ENCODE peak calls at places on chromosomes 13 and 19, in eight cellular contexts. J, G, W, M, T, D, R and Y are unnamed samples. For H3K4me1 and H3K36me3, the result is how much of the 10 kb centered on the place peaks cover.

GRCh38 chr19:27746691-27747380 is 1466.1 kb downstream of the UQCRFS1 start:
- DNase-seq in J (peak), G (peak), W (no peak), M (no peak), T (no peak), D (no peak), R (peak), Y (peak)

GRCh38 chr19:33734913-33735312 is 61.8 kb upstream of the KCTD15 start:
- DNase-seq in J (no peak), G (no peak), W (no peak), M (no peak), T (no peak), D (no peak), R (no peak), Y (no peak)

GRCh38 chr19:14478113-14478545 is 3.0 kb upstream of the PTGER1 start:
- DNase-seq in J (no peak), G (no peak), W (no peak), M (no peak), T (no peak), D (no peak), R (no peak), Y (no peak)

GRCh38 chr19:30085394-30085793 is 143.4 kb downstream of the URI1 start:
- DNase-seq in J (no peak), G (peak), W (no peak), M (no peak), T (no peak), D (no peak), R (no peak), Y (no peak)

GRCh38 chr19:5097959-5098623 is 129.2 kb downstream of the KDM4B start:
- DNase-seq in J (no peak), G (no peak), W (no peak), M (no peak), T (no peak), D (no peak), R (no peak), Y (no peak)

GRCh38 chr19:58227964-58228583 is 640 bp upstream of the ZNF544 start:
- DNase-seq in J (no peak), G (peak), W (no peak), M (no peak), T (no peak), D (no peak), R (no peak), Y (no peak)

GRCh38 chr13:63163903-63164302 is 1748.3 kb upstream of the PCDH20 start:
- DNase-seq in J (no peak), G (no peak), W (no peak), M (no peak), T (no peak), D (no peak), R (no peak), Y (no peak)

GRCh38 chr13:114110091-114110829 is 22.2 kb downstream of the RASA3 start:
- DNase-seq in J (no peak), G (no peak), W (peak), M (peak), T (peak), D (peak), R (no peak), Y (no peak)

GRCh38 chr13:70391678-70392077 is 283.4 kb upstream of the KLHL1 start:
- DNase-seq in J (no peak), G (peak), W (no peak), M (no peak), T (no peak), D (no peak), R (no peak), Y (no peak)

GRCh38 chr19:1027953-1028902 is 1.8 kb downstream of the CNN2 start:
- DNase-seq in J (peak), G (peak), W (no peak), M (peak), T (peak), D (peak), R (peak), Y (peak)

GRCh38 chr19:51407631-51408131 is 9.8 kb downstream of the SIGLEC10 start:
- DNase-seq in J (no peak), G (peak), W (no peak), M (peak), T (no peak), D (peak), R (peak), Y (no peak)
- H3K4me1 ChIP-seq in J (under half), G (under half), W (under half), M (under half), T (under half), D (under half), R (under half), Y (under half)

GRCh38 chr13:104769520-104769919 is 1703.3 kb upstream of the SLC10A2 start:
- DNase-seq in J (no peak), G (no peak), W (no peak), M (no peak), T (no peak), D (peak), R (no peak), Y (no peak)
- H3K36me3 ChIP-seq in J (under half), G (under half), W (under half), M (under half), T (under half), D (under half), R (under half), Y (under half)

GRCh38 chr19:17110599-17110966 is 35.0 kb downstream of the MYO9B start:
- DNase-seq in J (no peak), G (no peak), W (no peak), M (no peak), T (no peak), D (no peak), R (no peak), Y (no peak)
- H3K4me1 ChIP-seq in J (under half), G (under half), W (half or more), M (under half), T (under half), D (under half), R (under half), Y (under half)

GRCh38 chr13:23966691-23967615 is 69.7 kb upstream of the C1QTNF9B start:
- DNase-seq in J (no peak), G (no peak), W (no peak), M (no peak), T (no peak), D (peak), R (no peak), Y (no peak)
- H3K36me3 ChIP-seq in J (under half), G (under half), W (under half), M (under half), T (under half), D (under half), R (under half), Y (under half)

GRCh38 chr19:38691938-38692457 is 44.5 kb downstream of the ACTN4 start:
- DNase-seq in J (no peak), G (no peak), W (no peak), M (no peak), T (peak), D (no peak), R (peak), Y (peak)
- H3K4me1 ChIP-seq in J (half or more), G (under half), W (half or more), M (under half), T (under half), D (under half), R (half or more), Y (half or more)

DNA sequence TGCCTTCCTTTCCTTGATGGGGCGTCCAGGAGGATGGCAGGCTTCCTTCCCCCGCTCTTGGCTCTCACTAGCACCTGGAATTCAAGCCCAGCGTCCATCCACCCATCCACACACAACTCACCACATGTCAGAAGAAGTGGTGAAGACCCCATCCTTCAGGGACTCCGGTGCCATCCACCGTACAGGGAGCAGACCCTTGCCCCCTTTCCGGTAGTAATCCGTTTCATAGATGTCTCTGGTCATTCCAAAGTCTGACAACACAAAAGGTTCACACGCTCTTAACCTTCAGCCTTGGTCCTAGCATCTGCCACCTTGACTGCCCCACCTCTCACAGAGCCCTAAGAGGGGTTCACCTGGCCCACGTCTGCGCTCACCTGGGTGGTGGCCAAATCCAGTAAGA is 51.0 kb downstream of the ZNF557 start:
- DNase-seq in J (no peak), G (no peak), W (no peak), M (no peak), T (no peak), D (no peak), R (no peak), Y (no peak)
- H3K36me3 ChIP-seq in J (half or more), G (under half), W (under half), M (under half), T (under half), D (under half), R (under half), Y (under half)

GRCh38 chr13:51817717-51818116 is 13.8 kb upstream of the DHRS12 start:
- DNase-seq in J (no peak), G (no peak), W (no peak), M (no peak), T (no peak), D (no peak), R (no peak), Y (no peak)

GRCh38 chr13:51818771-51819511 is 15.0 kb upstream of the DHRS12 start:
- DNase-seq in J (no peak), G (no peak), W (no peak), M (no peak), T (no peak), D (no peak), R (peak), Y (no peak)

GRCh38 chr13:51816604-51817254 is 12.8 kb upstream of the DHRS12 start:
- DNase-seq in J (no peak), G (no peak), W (no peak), M (no peak), T (no peak), D (no peak), R (peak), Y (no peak)

GRCh38 chr13:51819544-51819943 is 15.6 kb upstream of the DHRS12 start:
- DNase-seq in J (no peak), G (no peak), W (no peak), M (no peak), T (no peak), D (no peak), R (no peak), Y (no peak)

DNA sequence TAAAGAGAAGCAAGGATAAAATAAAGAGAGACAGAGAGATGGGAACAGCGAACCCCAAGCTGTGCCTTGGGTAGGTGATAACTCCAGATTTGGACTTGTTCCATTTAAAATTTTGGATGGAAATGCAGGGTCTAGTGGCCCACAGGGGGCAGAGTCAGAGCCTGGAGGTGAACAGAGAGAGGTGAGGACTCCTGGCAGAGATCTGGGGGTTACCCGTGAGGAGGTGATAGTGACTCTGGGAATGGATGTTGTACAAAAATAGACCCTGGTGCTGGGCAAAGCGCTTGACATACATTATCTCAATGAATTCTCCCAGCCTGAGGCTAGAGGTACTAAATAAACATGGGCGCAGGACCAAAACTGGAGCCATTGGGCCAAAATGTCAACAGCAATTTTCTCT is 14.3 kb upstream of the DHRS12 start:
- DNase-seq in J (no peak), G (no peak), W (no peak), M (no peak), T (no peak), D (no peak), R (no peak), Y (no peak)
- H3K4me1 ChIP-seq in J (under half), G (under half), W (under half), M (half or more), T (under half), D (half or more), R (under half), Y (under half)

GRCh38 chr13:51180853-51181511 is 41.2 kb upstream of the FAM124A start:
- DNase-seq in J (no peak), G (no peak), W (no peak), M (no peak), T (no peak), D (no peak), R (no peak), Y (no peak)
- H3K36me3 ChIP-seq in J (under half), G (under half), W (under half), M (under half), T (under half), D (under half), R (under half), Y (under half)

DNA sequence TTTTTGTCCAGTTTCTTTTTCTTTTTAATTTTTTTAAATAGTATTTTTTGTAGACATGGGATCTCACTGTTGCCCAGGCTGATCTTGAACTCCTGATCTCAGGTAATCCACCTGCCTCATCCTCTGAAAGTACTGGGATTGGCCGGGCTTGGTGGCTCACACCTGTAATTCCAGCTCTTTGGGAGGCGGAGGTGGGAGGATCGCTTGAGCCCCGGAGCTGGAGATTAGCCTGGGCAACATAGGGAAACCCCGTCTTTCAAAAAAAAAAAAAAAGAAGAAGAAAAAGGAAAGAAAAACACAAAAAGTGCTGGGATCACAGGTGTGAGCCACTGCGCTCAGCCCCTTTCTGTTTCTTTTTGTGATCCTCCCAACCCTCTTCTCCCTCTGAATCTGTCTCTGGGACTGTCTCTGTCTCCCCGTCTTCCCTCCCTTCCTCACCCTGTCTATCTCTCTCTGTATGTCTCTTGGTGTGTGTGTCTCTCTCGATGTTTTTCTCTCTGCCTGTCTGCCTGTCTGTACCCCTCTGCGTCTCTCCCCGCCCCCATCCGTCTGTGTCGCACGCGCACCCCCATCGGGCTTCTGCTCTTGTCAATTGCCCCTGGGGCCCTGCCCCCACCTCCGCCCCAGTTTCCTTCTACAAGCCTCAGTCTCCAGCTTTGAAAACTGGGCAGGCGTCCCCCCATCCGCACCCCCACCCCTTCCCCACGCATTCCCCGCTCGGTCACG is 554 bp upstream of the ZFP36 start:
- DNase-seq in J (no peak), G (no peak), W (no peak), M (peak), T (no peak), D (peak), R (no peak), Y (no peak)
- H3K4me1 ChIP-seq in J (half or more), G (under half), W (half or more), M (half or more), T (under half), D (half or more), R (under half), Y (half or more)